ENCODE peak calls at places on chromosomes 7 and 10, in eight cellular contexts. G, V, Y, J, L, Q, K and S are unnamed samples.

GRCh38 chr7:13851756-13852155 is 137.7 kb downstream of the ETV1 start:
- DNase-seq in G (no peak), V (no peak), Y (no peak), J (no peak), L (no peak), Q (no peak), K (peak), S (no peak)

GRCh38 chr10:93566435-93567276 is at the start of gene FFAR4:
- DNase-seq in G (no peak), V (no peak), Y (no peak), J (no peak), L (no peak), Q (peak), K (peak), S (peak)

GRCh38 chr7:26091933-26092332 is 60.1 kb upstream of the NFE2L3 start:
- DNase-seq in G (no peak), V (no peak), Y (no peak), J (no peak), L (no peak), Q (no peak), K (peak), S (no peak)

GRCh38 chr10:43734716-43735115 is 86.0 kb upstream of the ZNF32 start:
- DNase-seq in G (no peak), V (no peak), Y (no peak), J (no peak), L (no peak), Q (no peak), K (no peak), S (no peak)

GRCh38 chr10:73931767-73932624 is 21.1 kb downstream of the PLAU start:
- DNase-seq in G (peak), V (no peak), Y (no peak), J (peak), L (no peak), Q (no peak), K (no peak), S (no peak)

GRCh38 chr7:1647961-1648631 is 22.0 kb upstream of the ELFN1 start:
- DNase-seq in G (no peak), V (no peak), Y (no peak), J (no peak), L (no peak), Q (no peak), K (no peak), S (peak)

GRCh38 chr7:1457949-1458675 is 1.2 kb downstream of the MICALL2 start:
- DNase-seq in G (no peak), V (no peak), Y (no peak), J (no peak), L (no peak), Q (no peak), K (no peak), S (no peak)

GRCh38 chr10:488933-489215 is 200.6 kb downstream of the DIP2C start:
- DNase-seq in G (no peak), V (peak), Y (no peak), J (no peak), L (no peak), Q (no peak), K (no peak), S (peak)

GRCh38 chr10:57972783-57973182 is 294.9 kb downstream of the IPMK start:
- DNase-seq in G (no peak), V (no peak), Y (no peak), J (no peak), L (no peak), Q (no peak), K (peak), S (no peak)

GRCh38 chr7:6221340-6222319 is 50.8 kb downstream of the CYTH3 start:
- DNase-seq in G (no peak), V (no peak), Y (no peak), J (peak), L (peak), Q (no peak), K (no peak), S (no peak)

GRCh38 chr10:80542053-80542452 is 4.4 kb downstream of the SH2D4B start:
- DNase-seq in G (no peak), V (no peak), Y (no peak), J (no peak), L (no peak), Q (peak), K (peak), S (no peak)

GRCh38 chr7:41425926-41426325 is 277.0 kb downstream of the INHBA start:
- DNase-seq in G (no peak), V (no peak), Y (no peak), J (no peak), L (no peak), Q (no peak), K (peak), S (no peak)

GRCh38 chr7:35846816-35847412 is 46.1 kb downstream of the SEPTIN7 start:
- DNase-seq in G (no peak), V (no peak), Y (no peak), J (no peak), L (no peak), Q (no peak), K (no peak), S (no peak)

GRCh38 chr10:95277201-95277570 is 13.6 kb downstream of the PDLIM1 start:
- DNase-seq in G (no peak), V (no peak), Y (no peak), J (no peak), L (no peak), Q (no peak), K (no peak), S (no peak)

GRCh38 chr10:48482207-48482606 is 122.7 kb downstream of the ARHGAP22 start:
- DNase-seq in G (no peak), V (no peak), Y (no peak), J (no peak), L (no peak), Q (no peak), K (no peak), S (no peak)